ENCODE peak calls at places on chromosomes 12 and 14, in four cellular contexts. One of them, this sample, is unnamed.

GRCh38 chr14:36941783-36942521 is 230.5 kb downstream of the SLC25A21 start:
- DNase-seq in CD8-positive, alpha-beta T cell: peak; percentile 48
- DNase-seq in MM.1S: peak; percentile 24
- DNase-seq in choroid plexus epithelial cell: peak; percentile 84
- DNase-seq in this sample: peak; percentile 69

GRCh38 chr12:40970320-40970907 is 217.7 kb upstream of the PDZRN4 start:
- DNase-seq in CD8-positive, alpha-beta T cell: no peak
- DNase-seq in MM.1S: no peak
- DNase-seq in choroid plexus epithelial cell: no peak
- DNase-seq in this sample: no peak

GRCh38 chr12:127334324-127334723 is 932.6 kb upstream of the TMEM132C start:
- DNase-seq in CD8-positive, alpha-beta T cell: no peak
- DNase-seq in MM.1S: no peak
- DNase-seq in choroid plexus epithelial cell: no peak
- DNase-seq in this sample: no peak

GRCh38 chr12:43760396-43760795 is 1.6 kb downstream of the IRAK4 start:
- DNase-seq in CD8-positive, alpha-beta T cell: no peak
- DNase-seq in MM.1S: no peak
- DNase-seq in choroid plexus epithelial cell: no peak
- DNase-seq in this sample: no peak

GRCh38 chr12:80517655-80518054 is 73.6 kb downstream of the PTPRQ start:
- DNase-seq in CD8-positive, alpha-beta T cell: no peak
- DNase-seq in MM.1S: no peak
- DNase-seq in choroid plexus epithelial cell: no peak
- DNase-seq in this sample: no peak

GRCh38 chr14:68599896-68600620 is 192.8 kb downstream of the ZFP36L1 start:
- DNase-seq in CD8-positive, alpha-beta T cell: no peak
- DNase-seq in MM.1S: no peak
- DNase-seq in choroid plexus epithelial cell: no peak
- DNase-seq in this sample: no peak

GRCh38 chr12:13462450-13462849 is 265.9 kb downstream of the EMP1 start:
- DNase-seq in CD8-positive, alpha-beta T cell: no peak
- DNase-seq in MM.1S: no peak
- DNase-seq in choroid plexus epithelial cell: no peak
- DNase-seq in this sample: no peak

GRCh38 chr12:127628655-127629054 is 638.3 kb upstream of the TMEM132C start:
- DNase-seq in CD8-positive, alpha-beta T cell: no peak
- DNase-seq in MM.1S: no peak
- DNase-seq in choroid plexus epithelial cell: no peak
- DNase-seq in this sample: peak; percentile 30

GRCh38 chr12:94879542-94879941 is 124.0 kb downstream of the NDUFA12 start:
- DNase-seq in CD8-positive, alpha-beta T cell: no peak
- DNase-seq in MM.1S: no peak
- DNase-seq in choroid plexus epithelial cell: peak; percentile 18
- DNase-seq in this sample: peak; percentile 18

GRCh38 chr12:45989277-45989856 is 1.0 kb downstream of the SCAF11 start:
- DNase-seq in CD8-positive, alpha-beta T cell: no peak
- DNase-seq in MM.1S: peak; percentile 68
- DNase-seq in choroid plexus epithelial cell: peak; percentile 41
- DNase-seq in this sample: peak; percentile 38

GRCh38 chr14:65850429-65851145 is 438.1 kb downstream of the FUT8 start:
- DNase-seq in CD8-positive, alpha-beta T cell: peak; percentile 67
- DNase-seq in MM.1S: peak; percentile 64
- DNase-seq in choroid plexus epithelial cell: no peak
- DNase-seq in this sample: no peak

GRCh38 chr14:44564908-44565307 is 57.8 kb upstream of the FSCB start:
- DNase-seq in CD8-positive, alpha-beta T cell: no peak
- DNase-seq in MM.1S: no peak
- DNase-seq in choroid plexus epithelial cell: no peak
- DNase-seq in this sample: peak; percentile 14

GRCh38 chr12:45242180-45242579 is 26.3 kb downstream of the ANO6 start:
- DNase-seq in CD8-positive, alpha-beta T cell: no peak
- DNase-seq in MM.1S: no peak
- DNase-seq in choroid plexus epithelial cell: no peak
- DNase-seq in this sample: no peak

GRCh38 chr12:105581420-105581819 is 250.9 kb downstream of the C12orf75 start:
- DNase-seq in CD8-positive, alpha-beta T cell: no peak
- DNase-seq in MM.1S: no peak
- DNase-seq in choroid plexus epithelial cell: no peak
- DNase-seq in this sample: no peak

GRCh38 chr14:102586420-102587119 is 5.9 kb upstream of the RCOR1 start:
- DNase-seq in CD8-positive, alpha-beta T cell: no peak
- DNase-seq in MM.1S: no peak
- DNase-seq in choroid plexus epithelial cell: no peak
- DNase-seq in this sample: peak; percentile 48

DNA sequence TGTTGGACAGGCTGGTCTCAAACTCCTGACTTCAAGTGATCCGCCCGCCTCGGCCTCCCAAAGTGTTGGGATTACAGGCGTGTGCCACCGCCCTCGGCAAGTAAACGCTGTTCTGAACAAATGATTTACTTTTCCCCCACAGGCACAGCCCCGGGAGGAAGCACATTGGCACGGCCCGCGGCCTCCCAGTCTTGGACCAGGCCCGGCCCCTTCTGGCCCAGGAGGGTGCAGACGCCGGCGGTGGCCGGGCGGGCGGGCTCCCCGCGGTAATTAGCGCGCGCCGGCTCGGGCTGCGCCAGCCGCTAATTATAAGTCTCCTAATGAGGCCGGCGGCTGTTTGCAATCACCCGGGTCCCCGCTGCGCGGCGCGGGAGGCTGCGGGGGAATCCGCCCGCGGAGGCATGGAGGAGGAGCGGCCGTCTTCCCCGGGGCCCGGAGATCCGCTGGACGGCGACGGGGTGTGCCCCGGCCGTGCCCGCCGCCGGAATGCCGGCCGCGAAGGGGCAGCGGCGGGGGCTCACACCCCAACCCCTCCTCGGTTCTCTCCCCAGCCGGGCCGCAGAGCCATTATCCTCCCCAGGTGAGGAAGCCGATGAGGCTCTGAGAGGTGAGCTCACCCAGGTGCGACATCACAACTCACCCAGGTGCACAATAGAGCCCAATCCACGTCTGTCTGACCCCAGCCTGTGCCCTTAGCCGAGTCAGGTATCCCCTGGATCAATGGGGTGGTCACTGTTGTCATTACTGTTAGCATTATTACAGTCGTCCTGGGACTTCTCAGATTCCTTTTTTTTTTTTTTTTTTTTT is 3.3 kb upstream of the POP5 start:
- DNase-seq in CD8-positive, alpha-beta T cell: peak; percentile 68
- DNase-seq in MM.1S: peak; percentile 49
- DNase-seq in choroid plexus epithelial cell: no peak
- DNase-seq in this sample: peak; percentile 16
- TF ChIP-seq CTCF in CD8-positive, alpha-beta T cell: peak; percentile 59
- TF ChIP-seq CTCF in MM.1S: peak; percentile 27
- TF ChIP-seq CTCF in choroid plexus epithelial cell: peak; percentile 33
- TF ChIP-seq CTCF in this sample: peak; percentile 41

GRCh38 chr14:61212546-61212945 is 68.6 kb downstream of the TMEM30B start:
- DNase-seq in CD8-positive, alpha-beta T cell: no peak
- DNase-seq in MM.1S: no peak
- DNase-seq in choroid plexus epithelial cell: no peak
- DNase-seq in this sample: no peak
- H3K4me3 ChIP-seq in CD8-positive, alpha-beta T cell: no peak overlapping the region
- H3K4me3 ChIP-seq in MM.1S: no peak overlapping the region
- H3K4me3 ChIP-seq in choroid plexus epithelial cell: no peak overlapping the region
- H3K4me3 ChIP-seq in this sample: no peak overlapping the region

GRCh38 chr12:99772274-99772673 is 124.7 kb downstream of the GARIN6 start:
- DNase-seq in CD8-positive, alpha-beta T cell: no peak
- DNase-seq in MM.1S: no peak
- DNase-seq in choroid plexus epithelial cell: peak; percentile 3
- DNase-seq in this sample: peak; percentile 35
- TF ChIP-seq CTCF in CD8-positive, alpha-beta T cell: no peak
- TF ChIP-seq CTCF in MM.1S: no peak
- TF ChIP-seq CTCF in choroid plexus epithelial cell: no peak
- TF ChIP-seq CTCF in this sample: no peak

GRCh38 chr12:130424858-130425697 is 87.4 kb downstream of the PIWIL1 start:
- DNase-seq in CD8-positive, alpha-beta T cell: peak; percentile 36
- DNase-seq in MM.1S: no peak
- DNase-seq in choroid plexus epithelial cell: no peak
- DNase-seq in this sample: no peak

GRCh38 chr12:130428116-130428515 is 90.4 kb downstream of the PIWIL1 start:
- DNase-seq in CD8-positive, alpha-beta T cell: peak; percentile 31
- DNase-seq in MM.1S: no peak
- DNase-seq in choroid plexus epithelial cell: no peak
- DNase-seq in this sample: no peak

GRCh38 chr12:130429656-130430505 is 92.2 kb downstream of the PIWIL1 start:
- DNase-seq in CD8-positive, alpha-beta T cell: no peak
- DNase-seq in MM.1S: no peak
- DNase-seq in choroid plexus epithelial cell: no peak
- DNase-seq in this sample: no peak

GRCh38 chr12:130425698-130426245 is 88.1 kb downstream of the PIWIL1 start:
- DNase-seq in CD8-positive, alpha-beta T cell: peak; percentile 25
- DNase-seq in MM.1S: no peak
- DNase-seq in choroid plexus epithelial cell: no peak
- DNase-seq in this sample: no peak

DNA sequence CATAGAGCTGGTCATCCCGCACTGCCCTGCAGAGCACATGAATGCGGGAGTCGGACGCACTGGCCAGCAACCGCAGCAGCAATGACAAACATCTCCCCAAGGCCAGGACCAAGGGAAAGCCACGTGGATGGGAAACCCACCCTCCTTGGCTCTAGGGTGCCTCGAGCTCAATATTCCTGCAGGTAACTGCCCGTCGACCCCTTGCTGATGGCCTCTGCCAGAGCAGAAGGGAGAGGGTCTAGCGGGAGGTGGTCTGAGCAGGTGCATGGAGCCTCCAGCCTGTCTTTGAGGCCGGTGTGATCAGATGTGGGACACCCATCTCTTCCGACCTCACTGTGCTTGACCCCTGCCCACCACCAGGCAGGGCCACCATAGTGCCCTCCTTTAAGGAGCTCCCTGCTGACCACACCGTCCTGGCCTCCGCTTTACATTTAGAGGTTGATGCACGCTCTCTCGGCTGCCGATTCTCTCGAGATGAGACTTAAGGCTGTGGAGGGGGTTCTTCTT is 89.7 kb downstream of the PIWIL1 start:
- DNase-seq in CD8-positive, alpha-beta T cell: peak; percentile 32
- DNase-seq in MM.1S: no peak
- DNase-seq in choroid plexus epithelial cell: no peak
- DNase-seq in this sample: no peak
- H3K4me3 ChIP-seq in CD8-positive, alpha-beta T cell: no peak overlapping the region
- H3K4me3 ChIP-seq in MM.1S: no peak overlapping the region
- H3K4me3 ChIP-seq in choroid plexus epithelial cell: no peak overlapping the region
- H3K4me3 ChIP-seq in this sample: no peak overlapping the region

GRCh38 chr12:58306266-58306995 is 365.1 kb downstream of the ATP23 start:
- DNase-seq in CD8-positive, alpha-beta T cell: no peak
- DNase-seq in MM.1S: no peak
- DNase-seq in choroid plexus epithelial cell: no peak
- DNase-seq in this sample: no peak

GRCh38 chr12:58298793-58299192 is 357.4 kb downstream of the ATP23 start:
- DNase-seq in CD8-positive, alpha-beta T cell: no peak
- DNase-seq in MM.1S: no peak
- DNase-seq in choroid plexus epithelial cell: no peak
- DNase-seq in this sample: no peak

GRCh38 chr12:58299371-58299770 is 358.0 kb downstream of the ATP23 start:
- DNase-seq in CD8-positive, alpha-beta T cell: no peak
- DNase-seq in MM.1S: no peak
- DNase-seq in choroid plexus epithelial cell: no peak
- DNase-seq in this sample: no peak

GRCh38 chr12:58301337-58302122 is 360.2 kb downstream of the ATP23 start:
- DNase-seq in CD8-positive, alpha-beta T cell: no peak
- DNase-seq in MM.1S: no peak
- DNase-seq in choroid plexus epithelial cell: no peak
- DNase-seq in this sample: no peak

GRCh38 chr12:58302487-58303011 is 361.2 kb downstream of the ATP23 start:
- DNase-seq in CD8-positive, alpha-beta T cell: no peak
- DNase-seq in MM.1S: no peak
- DNase-seq in choroid plexus epithelial cell: no peak
- DNase-seq in this sample: no peak
- TF ChIP-seq CTCF in CD8-positive, alpha-beta T cell: no peak
- TF ChIP-seq CTCF in MM.1S: no peak
- TF ChIP-seq CTCF in choroid plexus epithelial cell: peak; percentile 11
- TF ChIP-seq CTCF in this sample: no peak

DNA sequence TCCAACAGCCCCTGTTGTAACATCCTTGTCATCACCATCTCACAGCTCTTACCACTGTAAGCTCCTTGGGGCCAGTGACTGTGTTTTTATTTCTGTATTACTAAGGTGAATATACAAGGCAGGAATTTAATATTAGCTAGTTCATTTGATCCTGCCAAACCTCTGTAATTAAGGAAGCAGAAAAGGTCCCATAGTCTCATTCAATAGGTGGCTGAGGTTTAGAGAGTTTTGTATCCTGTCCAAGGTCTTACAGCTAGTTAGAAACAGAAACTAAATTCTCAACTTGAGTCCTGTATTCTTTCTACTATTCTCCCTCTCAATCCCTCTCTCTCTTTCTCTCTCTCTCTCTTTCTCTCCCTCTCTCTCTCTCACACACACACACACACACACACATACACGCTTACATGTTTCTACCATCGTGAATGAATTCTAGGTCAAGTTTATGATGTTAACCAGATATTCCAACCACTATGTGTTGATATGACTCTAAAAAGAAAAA is 543 bp upstream of the GLIPR1 start:
- DNase-seq in CD8-positive, alpha-beta T cell: no peak
- DNase-seq in MM.1S: peak; percentile 54
- DNase-seq in choroid plexus epithelial cell: peak; percentile 79
- DNase-seq in this sample: no peak
- H3K4me3 ChIP-seq in CD8-positive, alpha-beta T cell: peak overlapping the region; percentile 51
- H3K4me3 ChIP-seq in MM.1S: peak overlapping the region; percentile 79
- H3K4me3 ChIP-seq in choroid plexus epithelial cell: peak overlapping the region; percentile 29
- H3K4me3 ChIP-seq in this sample: peak overlapping the region; percentile 80

DNA sequence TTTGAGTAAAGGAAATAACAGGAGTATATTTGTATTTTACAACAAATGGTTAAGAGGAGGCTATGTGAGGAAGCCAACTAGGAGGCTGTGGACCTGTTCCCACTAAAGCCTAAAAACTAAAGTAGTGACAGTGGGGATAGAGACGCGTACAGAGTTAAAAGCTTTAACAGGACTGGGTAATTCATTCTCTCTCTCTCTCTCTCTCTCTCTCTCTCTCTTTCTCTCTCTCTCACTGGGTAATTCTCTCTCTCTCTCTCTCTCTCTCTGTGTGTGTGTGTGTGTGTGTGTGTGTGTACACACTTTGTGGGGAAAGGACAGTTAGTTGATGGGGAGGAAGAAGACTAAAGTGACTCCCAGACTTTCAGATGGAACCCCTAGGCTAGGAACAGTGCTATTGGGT is 16.3 kb downstream of the ERC1 start:
- DNase-seq in CD8-positive, alpha-beta T cell: no peak
- DNase-seq in MM.1S: no peak
- DNase-seq in choroid plexus epithelial cell: no peak
- DNase-seq in this sample: no peak
- TF ChIP-seq CTCF in CD8-positive, alpha-beta T cell: no peak
- TF ChIP-seq CTCF in MM.1S: no peak
- TF ChIP-seq CTCF in choroid plexus epithelial cell: no peak
- TF ChIP-seq CTCF in this sample: no peak

GRCh38 chr12:7844131-7844530 is 28.6 kb downstream of the SLC2A14 start:
- DNase-seq in CD8-positive, alpha-beta T cell: no peak
- DNase-seq in MM.1S: no peak
- DNase-seq in choroid plexus epithelial cell: peak; percentile 33
- DNase-seq in this sample: peak; percentile 43
- H3K4me3 ChIP-seq in CD8-positive, alpha-beta T cell: no peak overlapping the region
- H3K4me3 ChIP-seq in MM.1S: no peak overlapping the region
- H3K4me3 ChIP-seq in choroid plexus epithelial cell: no peak overlapping the region
- H3K4me3 ChIP-seq in this sample: no peak overlapping the region